ENCODE peak calls at places on chromosomes 13 and 19, in eight cellular contexts. B is right atrium auricular region, J is fibroblast of pulmonary artery, N is gastrocnemius medialis, X is esophagus muscularis mucosa, W is heart right ventricle, K is upper lobe of right lung, Q is retinal pigment epithelial cell. E is an unnamed sample.
A peak's percentile ranks its signal among the peaks of the same experiment; 100 is the strongest.

GRCh38 chr13:91313103-91313502 is 34.4 kb upstream of the MIR17HG start:
- DNase-seq in N (no peak), X (no peak), Q (peak; percentile 3), B (no peak), J (peak; percentile 34), W (no peak), K (no peak), E (no peak)

GRCh38 chr13:65808061-65808460 is 1422.1 kb downstream of the PCDH9 start:
- DNase-seq in J (peak; percentile 42), N (no peak), B (no peak), Q (no peak), K (no peak), W (no peak), X (no peak), E (no peak)

GRCh38 chr13:110716235-110716505 is 2.7 kb downstream of the ING1 start:
- DNase-seq in K (no peak), N (peak; percentile 58), Q (no peak), J (peak; percentile 19), X (no peak), W (no peak), B (peak; percentile 74), E (no peak)

GRCh38 chr13:46134961-46135522 is 30.2 kb upstream of the CPB2 start:
- DNase-seq in N (no peak), W (no peak), K (no peak), J (no peak), X (no peak), Q (no peak), B (no peak), E (no peak)

GRCh38 chr13:99969934-99970760 is 1.4 kb downstream of the ZIC5 start:
- DNase-seq in X (no peak), K (no peak), B (peak; percentile 23), Q (no peak), W (no peak), N (no peak), J (no peak), E (no peak)

GRCh38 chr19:42177686-42178019 is 39.8 kb downstream of the DEDD2 start:
- DNase-seq in X (no peak), J (no peak), Q (no peak), B (no peak), W (no peak), N (no peak), K (no peak), E (no peak)

GRCh38 chr19:6551607-6552450 is 21.0 kb downstream of the TNFSF9 start:
- DNase-seq in Q (no peak), K (no peak), B (no peak), X (no peak), W (no peak), N (no peak), J (no peak), E (no peak)

GRCh38 chr13:77697208-77698103 is at the start of gene SLAIN1:
- DNase-seq in Q (peak; percentile 42), W (peak; percentile 82), N (peak; percentile 40), X (no peak), B (peak; percentile 77), K (peak; percentile 93), J (peak; percentile 13), E (peak; percentile 26)

GRCh38 chr13:30832845-30833332 is 73.2 kb upstream of the MEDAG start:
- DNase-seq in J (peak; percentile 66), B (no peak), K (peak; percentile 79), N (no peak), Q (peak; percentile 81), X (no peak), W (no peak), E (no peak)

GRCh38 chr13:87080100-87080779 is 590.9 kb upstream of the SLITRK5 start:
- DNase-seq in J (no peak), W (no peak), B (no peak), N (no peak), K (peak; percentile 37), Q (no peak), X (no peak), E (no peak)

GRCh38 chr13:87078947-87079795 is 592.0 kb upstream of the SLITRK5 start:
- DNase-seq in K (peak; percentile 50), B (no peak), Q (no peak), N (no peak), W (no peak), X (no peak), J (no peak), E (no peak)

GRCh38 chr13:87089391-87089790 is 581.8 kb upstream of the SLITRK5 start:
- DNase-seq in N (no peak), B (no peak), Q (no peak), K (no peak), W (no peak), X (no peak), J (peak; percentile 74), E (peak; percentile 1)

GRCh38 chr13:87087741-87088140 is 583.4 kb upstream of the SLITRK5 start:
- DNase-seq in Q (no peak), K (no peak), X (no peak), J (peak; percentile 32), W (no peak), B (no peak), N (no peak), E (no peak)

GRCh38 chr13:87084192-87084591 is 587.0 kb upstream of the SLITRK5 start:
- DNase-seq in N (no peak), J (no peak), Q (no peak), X (no peak), W (no peak), K (no peak), B (no peak), E (no peak)
- TF ChIP-seq CTCF in N (no peak), J (no peak), Q (no peak), X (no peak), W (no peak), K (no peak), B (no peak), E (no peak)

GRCh38 chr19:49812452-49812996 is 568 bp downstream of the FUZ start:
- DNase-seq in W (no peak), N (no peak), J (no peak), X (no peak), B (no peak), Q (no peak), K (no peak), E (no peak)

GRCh38 chr19:49812997-49813861 is at the start of gene FUZ:
- DNase-seq in N (peak; percentile 97), X (peak; percentile 99), W (peak; percentile 98), B (peak; percentile 99), Q (peak; percentile 97), J (peak; percentile 100), K (peak; percentile 97), E (peak; percentile 98)

GRCh38 chr19:49811328-49811727 is 1.8 kb downstream of the FUZ start:
- DNase-seq in X (no peak), N (no peak), W (no peak), K (no peak), Q (no peak), J (no peak), B (no peak), E (no peak)

GRCh38 chr19:49816616-49817015 is 1.5 kb upstream of the MED25 start:
- DNase-seq in K (no peak), X (no peak), W (no peak), B (no peak), J (no peak), Q (no peak), N (no peak), E (no peak)

DNA sequence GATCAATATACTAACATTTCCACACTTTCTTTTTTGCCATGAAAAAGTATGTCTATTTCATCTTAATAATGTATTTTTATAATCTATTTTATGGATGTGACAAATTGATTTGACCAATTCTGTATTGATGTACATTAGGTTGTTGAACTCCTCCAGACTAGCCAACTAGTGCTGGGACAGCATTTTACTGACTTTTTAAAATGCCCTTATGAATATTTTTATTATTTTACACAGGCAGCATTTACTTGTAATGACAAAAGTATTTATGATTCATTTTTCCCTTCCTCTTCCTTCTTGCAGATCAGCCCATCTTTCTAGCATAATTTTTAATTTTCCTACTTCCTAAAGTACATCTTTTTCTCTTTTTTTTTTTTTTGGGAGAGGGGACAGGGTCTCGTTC is 918 bp upstream of the FUZ start:
- DNase-seq in N (no peak), B (no peak), W (no peak), K (no peak), J (no peak), Q (no peak), X (no peak), E (no peak)
- H3K4me3 ChIP-seq in N (peak overlapping the region; percentile 78), B (peak overlapping the region; percentile 65), W (peak overlapping the region; percentile 66), K (peak overlapping the region; percentile 57), J (peak overlapping the region; percentile 77), Q (peak overlapping the region; percentile 98), X (peak overlapping the region; percentile 70), E (no peak overlapping the region)

GRCh38 chr13:23750383-23751121 is 138.6 kb downstream of the MIPEP start:
- DNase-seq in J (peak; percentile 63), K (no peak), W (no peak), N (no peak), B (no peak), X (no peak), Q (no peak), E (no peak)

GRCh38 chr13:23748591-23748990 is 140.6 kb downstream of the MIPEP start:
- DNase-seq in X (no peak), K (no peak), W (no peak), Q (no peak), J (no peak), N (no peak), B (no peak), E (no peak)

GRCh38 chr13:23749288-23749880 is 139.8 kb downstream of the MIPEP start:
- DNase-seq in X (no peak), Q (no peak), W (no peak), N (no peak), J (no peak), K (no peak), B (no peak), E (no peak)

GRCh38 chr13:23751195-23751594 is 138.0 kb downstream of the MIPEP start:
- DNase-seq in K (no peak), N (no peak), Q (peak; percentile 52), B (no peak), J (no peak), W (no peak), X (no peak), E (no peak)

GRCh38 chr13:23748109-23748508 is 141.1 kb downstream of the MIPEP start:
- DNase-seq in B (no peak), N (no peak), K (no peak), Q (no peak), J (no peak), W (no peak), X (no peak), E (no peak)
- TF ChIP-seq CTCF in B (no peak), N (no peak), K (no peak), Q (no peak), J (no peak), W (no peak), X (no peak), E (no peak)

DNA sequence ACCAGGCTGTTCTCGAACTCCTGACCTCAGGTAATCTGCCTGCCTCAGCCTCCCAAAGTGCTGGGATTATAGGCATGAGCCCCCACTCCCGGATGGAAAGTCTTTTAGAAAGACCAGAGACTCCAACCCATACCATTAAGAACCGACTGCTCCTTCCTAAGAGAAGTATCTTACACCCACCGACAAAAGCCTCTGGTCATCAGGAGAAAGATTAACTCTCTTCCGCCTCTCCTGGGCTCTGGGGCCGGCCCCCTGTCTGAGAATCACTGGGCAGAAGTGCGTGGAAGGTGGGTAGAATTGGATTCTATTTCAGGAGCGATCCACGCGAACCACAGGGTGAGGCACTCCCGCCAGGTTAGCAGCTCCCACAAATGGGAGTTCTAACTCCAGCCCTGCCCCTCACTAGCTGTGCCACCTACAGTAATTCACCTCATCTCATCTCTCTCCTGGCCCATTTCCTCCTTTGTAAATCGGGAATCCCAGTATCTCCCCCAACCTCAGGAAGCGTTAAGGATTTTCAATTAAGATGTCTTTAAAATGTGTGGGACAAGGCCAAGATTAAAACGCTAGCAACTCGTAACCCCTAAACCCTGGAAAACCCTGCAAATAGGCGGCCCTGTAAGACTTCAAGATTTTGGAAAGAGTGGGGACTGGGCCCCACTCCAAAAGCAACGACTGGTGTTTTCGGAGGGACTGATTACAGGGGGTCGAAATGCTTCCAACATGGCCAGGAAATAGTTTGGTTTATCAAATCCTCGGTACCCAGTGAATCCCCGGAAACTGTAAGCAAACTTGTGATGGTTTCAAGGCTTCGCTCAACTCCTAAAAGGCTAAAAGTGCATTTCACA is 1.3 kb downstream of the HNRNPL start:
- DNase-seq in J (no peak), B (no peak), W (no peak), X (no peak), Q (no peak), N (no peak), K (no peak), E (no peak)
- H3K4me3 ChIP-seq in J (peak overlapping the region; percentile 70), B (peak overlapping the region; percentile 100), W (peak overlapping the region; percentile 86), X (peak overlapping the region; percentile 82), Q (peak overlapping the region; percentile 56), N (peak overlapping the region; percentile 74), K (peak overlapping the region; percentile 73), E (peak overlapping the region; percentile 66)